ENCODE peak calls at places on chromosome 12, in six cellular contexts. One of them, this sample, is unnamed.

GRCh38 chr12:115227137-115227615 is 543.2 kb upstream of the TBX3 start:
- DNase-seq in Karpas-422: no peak
- DNase-seq in Panc1: peak; percentile 75
- DNase-seq in kidney: no peak
- DNase-seq in cardiac muscle cell: peak; percentile 60
- DNase-seq in A549: peak; percentile 90
- DNase-seq in this sample: no peak

GRCh38 chr12:92063641-92064040 is 82.0 kb downstream of the BTG1 start:
- DNase-seq in kidney: no peak
- DNase-seq in Panc1: no peak
- DNase-seq in Karpas-422: no peak
- DNase-seq in A549: peak; percentile 42
- DNase-seq in cardiac muscle cell: no peak
- DNase-seq in this sample: no peak

GRCh38 chr12:42482820-42483533 is 106.6 kb downstream of the PRICKLE1 start:
- DNase-seq in Panc1: no peak
- DNase-seq in A549: peak; percentile 67
- DNase-seq in Karpas-422: peak; percentile 88
- DNase-seq in cardiac muscle cell: peak; percentile 79
- DNase-seq in kidney: peak; percentile 91
- DNase-seq in this sample: peak; percentile 74

GRCh38 chr12:10088955-10089354 is 9.8 kb downstream of the CLEC1A start:
- DNase-seq in kidney: no peak
- DNase-seq in Panc1: no peak
- DNase-seq in Karpas-422: no peak
- DNase-seq in A549: no peak
- DNase-seq in cardiac muscle cell: no peak
- DNase-seq in this sample: no peak

GRCh38 chr12:6987956-6988573 is 17.4 kb downstream of the EMG1 start:
- DNase-seq in Panc1: no peak
- DNase-seq in Karpas-422: no peak
- DNase-seq in A549: no peak
- DNase-seq in kidney: no peak
- DNase-seq in cardiac muscle cell: no peak
- DNase-seq in this sample: no peak

GRCh38 chr12:24561411-24561871 is 387.5 kb downstream of the BCAT1 start:
- DNase-seq in kidney: no peak
- DNase-seq in A549: no peak
- DNase-seq in Panc1: no peak
- DNase-seq in cardiac muscle cell: peak; percentile 59
- DNase-seq in Karpas-422: no peak
- DNase-seq in this sample: no peak

GRCh38 chr12:57005980-57006808 is at the start of gene ZBTB39:
- DNase-seq in kidney: peak; percentile 85
- DNase-seq in Panc1: no peak
- DNase-seq in Karpas-422: peak; percentile 89
- DNase-seq in cardiac muscle cell: peak; percentile 69
- DNase-seq in A549: peak; percentile 60
- DNase-seq in this sample: peak; percentile 74

GRCh38 chr12:59149995-59150642 is 229.8 kb upstream of the LRIG3 start:
- DNase-seq in Karpas-422: peak; percentile 89
- DNase-seq in kidney: no peak
- DNase-seq in A549: peak; percentile 86
- DNase-seq in cardiac muscle cell: peak; percentile 91
- DNase-seq in Panc1: peak; percentile 71
- DNase-seq in this sample: no peak

GRCh38 chr12:56082967-56083366 is 3.0 kb downstream of the ERBB3 start:
- DNase-seq in kidney: no peak
- DNase-seq in A549: no peak
- DNase-seq in cardiac muscle cell: no peak
- DNase-seq in Panc1: no peak
- DNase-seq in Karpas-422: no peak
- DNase-seq in this sample: no peak

GRCh38 chr12:54558759-54559158 is 9.4 kb downstream of the PDE1B start:
- DNase-seq in cardiac muscle cell: no peak
- DNase-seq in Panc1: no peak
- DNase-seq in A549: no peak
- DNase-seq in kidney: no peak
- DNase-seq in Karpas-422: no peak
- DNase-seq in this sample: no peak

GRCh38 chr12:54558311-54558710 is 8.9 kb downstream of the PDE1B start:
- DNase-seq in Panc1: no peak
- DNase-seq in cardiac muscle cell: no peak
- DNase-seq in kidney: no peak
- DNase-seq in Karpas-422: no peak
- DNase-seq in A549: no peak
- DNase-seq in this sample: no peak

GRCh38 chr12:54562720-54563356 is 13.4 kb downstream of the PDE1B start:
- DNase-seq in kidney: no peak
- DNase-seq in Panc1: no peak
- DNase-seq in A549: no peak
- DNase-seq in Karpas-422: no peak
- DNase-seq in cardiac muscle cell: no peak
- DNase-seq in this sample: no peak

GRCh38 chr12:54561164-54561563 is 11.8 kb downstream of the PDE1B start:
- DNase-seq in A549: no peak
- DNase-seq in cardiac muscle cell: peak; percentile 46
- DNase-seq in kidney: no peak
- DNase-seq in Karpas-422: no peak
- DNase-seq in Panc1: no peak
- DNase-seq in this sample: peak; percentile 54

DNA sequence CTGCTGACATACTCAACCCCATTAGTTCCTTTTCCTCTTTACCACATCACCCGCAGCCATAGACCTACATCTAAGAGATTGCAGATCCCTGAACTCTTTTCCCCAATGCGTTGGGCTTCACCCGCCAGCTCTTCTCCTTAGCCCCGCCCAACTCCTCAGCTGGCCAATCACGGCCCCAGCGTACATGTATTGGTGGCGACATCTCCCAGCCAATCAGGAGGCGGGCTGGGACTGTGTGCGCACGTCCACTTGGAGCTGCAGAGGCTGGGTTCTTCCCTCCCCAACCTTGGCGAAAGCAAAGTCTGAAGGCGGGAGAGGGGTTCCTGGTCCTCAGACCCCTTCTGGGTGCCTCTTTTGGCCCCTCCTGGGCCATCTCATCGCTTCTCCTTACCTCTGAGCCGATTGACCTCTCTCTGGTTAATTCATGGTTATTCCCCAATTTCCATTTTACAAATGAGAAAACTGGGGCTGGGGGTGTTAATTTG is 11.0 kb downstream of the PDE1B start:
- DNase-seq in kidney: peak; percentile 97
- DNase-seq in cardiac muscle cell: peak; percentile 90
- DNase-seq in Panc1: no peak
- DNase-seq in A549: peak; percentile 80
- DNase-seq in Karpas-422: peak; percentile 97
- DNase-seq in this sample: peak; percentile 80
- H3K4me3 ChIP-seq in kidney: peak overlapping the region; percentile 50
- H3K4me3 ChIP-seq in cardiac muscle cell: peak overlapping the region; percentile 22
- H3K4me3 ChIP-seq in Panc1: no peak overlapping the region
- H3K4me3 ChIP-seq in A549: peak overlapping the region; percentile 39
- H3K4me3 ChIP-seq in Karpas-422: peak overlapping the region; percentile 60
- H3K4me3 ChIP-seq in this sample: peak overlapping the region; percentile 36

DNA sequence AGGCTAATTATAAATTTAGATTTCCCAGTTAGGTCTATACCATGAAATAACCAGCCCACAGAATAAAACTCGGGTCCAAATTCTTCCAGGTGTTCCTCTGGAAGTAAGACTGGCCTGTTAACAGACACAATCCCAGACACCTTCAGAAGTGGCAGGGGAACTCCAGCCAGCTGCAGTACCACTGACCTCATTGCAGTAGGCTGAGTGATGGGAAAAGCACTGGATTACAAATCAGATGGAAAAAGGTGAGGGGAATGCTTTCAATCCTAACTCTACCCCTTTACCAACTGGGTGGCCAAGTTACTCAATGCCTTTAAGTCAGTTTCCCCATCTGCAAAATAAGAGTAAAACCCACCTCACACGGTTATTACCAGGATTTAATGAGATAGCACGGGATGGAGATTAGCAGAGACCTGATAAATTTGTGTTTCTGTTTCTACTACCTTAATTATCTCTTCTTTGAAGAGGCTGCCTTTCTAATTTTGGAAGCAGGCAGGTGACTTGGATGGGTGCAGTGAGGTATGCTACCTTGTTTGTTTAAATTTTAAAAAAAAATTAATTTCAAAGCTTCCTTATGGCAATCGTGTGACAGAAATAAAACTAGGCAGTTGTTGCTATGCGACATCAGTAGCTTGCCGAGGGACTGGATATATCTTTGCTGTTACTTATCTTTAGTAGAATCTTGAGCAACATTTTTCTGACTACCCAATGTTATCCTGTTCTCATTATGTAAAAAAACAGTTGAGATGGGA is 167.3 kb upstream of the GRIN2B start:
- DNase-seq in kidney: no peak
- DNase-seq in A549: no peak
- DNase-seq in Panc1: no peak
- DNase-seq in Karpas-422: peak; percentile 76
- DNase-seq in cardiac muscle cell: no peak
- DNase-seq in this sample: no peak
- H3K4me1 ChIP-seq in kidney: no peaks in the 10 kb centered on the region
- H3K4me1 ChIP-seq in A549: no peaks in the 10 kb centered on the region
- H3K4me1 ChIP-seq in Panc1: no peaks in the 10 kb centered on the region
- H3K4me1 ChIP-seq in Karpas-422: peaks cover 83% of the 10 kb centered on the region
- H3K4me1 ChIP-seq in cardiac muscle cell: no peaks in the 10 kb centered on the region
- H3K4me1 ChIP-seq in this sample: no peaks in the 10 kb centered on the region

GRCh38 chr12:89708793-89709156 is at the start of gene ATP2B1:
- DNase-seq in A549: peak; percentile 88
- DNase-seq in kidney: peak; percentile 97
- DNase-seq in cardiac muscle cell: peak; percentile 92
- DNase-seq in Karpas-422: peak; percentile 91
- DNase-seq in Panc1: no peak
- DNase-seq in this sample: peak; percentile 95

GRCh38 chr12:89709157-89709993 is 737 bp upstream of the ATP2B1 start:
- DNase-seq in A549: peak; percentile 100
- DNase-seq in cardiac muscle cell: peak; percentile 100
- DNase-seq in kidney: peak; percentile 100
- DNase-seq in Karpas-422: peak; percentile 99
- DNase-seq in Panc1: peak; percentile 75
- DNase-seq in this sample: peak; percentile 100

GRCh38 chr12:89706551-89707348 is 1.9 kb downstream of the ATP2B1 start:
- DNase-seq in Panc1: no peak
- DNase-seq in A549: peak; percentile 50
- DNase-seq in Karpas-422: no peak
- DNase-seq in cardiac muscle cell: peak; percentile 22
- DNase-seq in kidney: peak; percentile 67
- DNase-seq in this sample: peak; percentile 25

GRCh38 chr12:89707992-89708792 is 446 bp downstream of the ATP2B1 start:
- DNase-seq in cardiac muscle cell: peak; percentile 27
- DNase-seq in Karpas-422: peak; percentile 56
- DNase-seq in Panc1: no peak
- DNase-seq in kidney: peak; percentile 89
- DNase-seq in A549: peak; percentile 22
- DNase-seq in this sample: peak; percentile 44

DNA sequence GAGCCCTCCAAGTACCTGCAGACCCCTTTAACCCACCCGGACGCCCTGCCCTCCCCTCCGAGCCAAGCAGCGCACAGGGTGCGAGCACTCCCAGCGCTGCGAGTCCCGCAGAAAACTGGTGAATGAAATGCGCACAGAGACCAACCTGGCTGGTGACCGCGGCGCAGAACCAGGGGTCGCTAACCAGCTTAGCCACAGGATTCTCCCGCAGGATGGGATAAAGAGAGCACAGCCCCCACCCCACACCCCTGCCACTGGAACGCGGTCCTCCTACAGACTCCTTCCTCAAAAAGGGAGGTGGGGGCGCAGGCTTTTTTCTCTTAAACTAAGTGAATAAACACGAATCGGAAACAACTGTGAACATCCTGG is 1.0 kb downstream of the ATP2B1 start:
- DNase-seq in A549: no peak
- DNase-seq in cardiac muscle cell: no peak
- DNase-seq in kidney: peak; percentile 75
- DNase-seq in Panc1: no peak
- DNase-seq in Karpas-422: no peak
- DNase-seq in this sample: peak; percentile 58
- H3K27ac ChIP-seq in A549: peak overlapping the region; percentile 85
- H3K27ac ChIP-seq in cardiac muscle cell: no peak overlapping the region
- H3K27ac ChIP-seq in kidney: no peak overlapping the region
- H3K27ac ChIP-seq in Panc1: peak overlapping the region; percentile 84
- H3K27ac ChIP-seq in Karpas-422: no peak overlapping the region
- H3K27ac ChIP-seq in this sample: peak overlapping the region; percentile 100

GRCh38 chr12:112978163-112979081 is at the start of gene OAS2:
- DNase-seq in A549: no peak
- DNase-seq in kidney: peak; percentile 79
- DNase-seq in Panc1: no peak
- DNase-seq in cardiac muscle cell: peak; percentile 83
- DNase-seq in Karpas-422: peak; percentile 63
- DNase-seq in this sample: peak; percentile 89
- H3K4me3 ChIP-seq in A549: no peak within 1 kb of the TSS
- H3K4me3 ChIP-seq in kidney: peak within 1 kb of the TSS; percentile 71
- H3K4me3 ChIP-seq in Panc1: peak within 1 kb of the TSS; percentile 47
- H3K4me3 ChIP-seq in cardiac muscle cell: no peak within 1 kb of the TSS
- H3K4me3 ChIP-seq in Karpas-422: peak within 1 kb of the TSS; percentile 66
- H3K4me3 ChIP-seq in this sample: peak within 1 kb of the TSS; percentile 63

GRCh38 chr12:27338473-27338872 is 5.8 kb downstream of the BMAL2 start:
- DNase-seq in cardiac muscle cell: no peak
- DNase-seq in Karpas-422: no peak
- DNase-seq in Panc1: no peak
- DNase-seq in A549: no peak
- DNase-seq in kidney: no peak
- DNase-seq in this sample: no peak
- H3K4me1 ChIP-seq in cardiac muscle cell: no peaks in the 10 kb centered on the region
- H3K4me1 ChIP-seq in Karpas-422: peaks cover 6% of the 10 kb centered on the region
- H3K4me1 ChIP-seq in Panc1: peaks cover 36% of the 10 kb centered on the region
- H3K4me1 ChIP-seq in A549: peaks cover 47% of the 10 kb centered on the region
- H3K4me1 ChIP-seq in kidney: no peaks in the 10 kb centered on the region
- H3K4me1 ChIP-seq in this sample: peaks cover 2% of the 10 kb centered on the region